ENCODE peak calls at places on chromosomes 6 and 20, in nine cellular contexts. One of them, this sample, is unnamed.

GRCh38 chr20:23608251-23608846 is 2.6 kb upstream of the CST9 start:
- DNase-seq in GM23248: no peak
- DNase-seq in cardiac muscle cell: no peak
- DNase-seq in pancreas: peak; percentile 58
- DNase-seq in fibroblast of lung: no peak
- DNase-seq in H9: peak; percentile 25
- DNase-seq in sigmoid colon: no peak
- DNase-seq in psoas muscle: no peak
- DNase-seq in A673: no peak
- DNase-seq in this sample: no peak

GRCh38 chr6:93848011-93848620 is 428.8 kb upstream of the EPHA7 start:
- DNase-seq in cardiac muscle cell: no peak
- DNase-seq in sigmoid colon: no peak
- DNase-seq in A673: no peak
- DNase-seq in H9: no peak
- DNase-seq in pancreas: no peak
- DNase-seq in fibroblast of lung: no peak
- DNase-seq in psoas muscle: no peak
- DNase-seq in GM23248: no peak
- DNase-seq in this sample: no peak

GRCh38 chr6:158707826-158708225 is 58.0 kb downstream of the SYTL3 start:
- DNase-seq in H9: no peak
- DNase-seq in sigmoid colon: peak; percentile 61
- DNase-seq in A673: no peak
- DNase-seq in psoas muscle: no peak
- DNase-seq in pancreas: no peak
- DNase-seq in fibroblast of lung: peak; percentile 70
- DNase-seq in GM23248: no peak
- DNase-seq in cardiac muscle cell: peak; percentile 27
- DNase-seq in this sample: no peak

GRCh38 chr6:126914172-126914571 is 204.3 kb upstream of the RSPO3 start:
- DNase-seq in H9: no peak
- DNase-seq in A673: no peak
- DNase-seq in cardiac muscle cell: no peak
- DNase-seq in psoas muscle: no peak
- DNase-seq in fibroblast of lung: no peak
- DNase-seq in sigmoid colon: no peak
- DNase-seq in GM23248: no peak
- DNase-seq in pancreas: no peak
- DNase-seq in this sample: no peak

GRCh38 chr6:4287811-4288244 is 152.5 kb upstream of the ECI2 start:
- DNase-seq in sigmoid colon: no peak
- DNase-seq in cardiac muscle cell: no peak
- DNase-seq in fibroblast of lung: no peak
- DNase-seq in pancreas: no peak
- DNase-seq in GM23248: no peak
- DNase-seq in A673: peak; percentile 9
- DNase-seq in psoas muscle: no peak
- DNase-seq in H9: no peak
- DNase-seq in this sample: no peak

GRCh38 chr6:142716097-142716496 is 228.9 kb downstream of the HIVEP2 start:
- DNase-seq in fibroblast of lung: no peak
- DNase-seq in psoas muscle: no peak
- DNase-seq in H9: peak; percentile 36
- DNase-seq in GM23248: no peak
- DNase-seq in A673: peak; percentile 9
- DNase-seq in cardiac muscle cell: no peak
- DNase-seq in pancreas: no peak
- DNase-seq in sigmoid colon: no peak
- DNase-seq in this sample: no peak

GRCh38 chr6:120116343-120116742 is 766.8 kb upstream of the MAN1A1 start:
- DNase-seq in A673: no peak
- DNase-seq in GM23248: no peak
- DNase-seq in sigmoid colon: no peak
- DNase-seq in fibroblast of lung: no peak
- DNase-seq in H9: no peak
- DNase-seq in pancreas: no peak
- DNase-seq in psoas muscle: no peak
- DNase-seq in cardiac muscle cell: no peak
- DNase-seq in this sample: no peak

GRCh38 chr6:3977875-3978711 is 100.8 kb downstream of the FAM217A start:
- DNase-seq in H9: peak; percentile 65
- DNase-seq in cardiac muscle cell: peak; percentile 91
- DNase-seq in A673: peak; percentile 93
- DNase-seq in psoas muscle: peak; percentile 30
- DNase-seq in fibroblast of lung: peak; percentile 91
- DNase-seq in GM23248: peak; percentile 91
- DNase-seq in pancreas: no peak
- DNase-seq in sigmoid colon: peak; percentile 68
- DNase-seq in this sample: peak; percentile 74

GRCh38 chr6:43715056-43715788 is 27.6 kb upstream of the MRPS18A start:
- DNase-seq in fibroblast of lung: no peak
- DNase-seq in GM23248: no peak
- DNase-seq in sigmoid colon: peak; percentile 25
- DNase-seq in A673: no peak
- DNase-seq in psoas muscle: no peak
- DNase-seq in cardiac muscle cell: no peak
- DNase-seq in H9: no peak
- DNase-seq in pancreas: no peak
- DNase-seq in this sample: no peak

GRCh38 chr6:43714311-43715055 is 26.9 kb upstream of the MRPS18A start:
- DNase-seq in fibroblast of lung: peak; percentile 54
- DNase-seq in sigmoid colon: peak; percentile 66
- DNase-seq in pancreas: no peak
- DNase-seq in psoas muscle: peak; percentile 53
- DNase-seq in A673: peak; percentile 84
- DNase-seq in H9: no peak
- DNase-seq in cardiac muscle cell: peak; percentile 83
- DNase-seq in GM23248: peak; percentile 33
- DNase-seq in this sample: no peak

GRCh38 chr6:43717389-43717788 is 29.8 kb upstream of the MRPS18A start:
- DNase-seq in GM23248: no peak
- DNase-seq in sigmoid colon: no peak
- DNase-seq in pancreas: no peak
- DNase-seq in fibroblast of lung: no peak
- DNase-seq in cardiac muscle cell: no peak
- DNase-seq in A673: no peak
- DNase-seq in H9: no peak
- DNase-seq in psoas muscle: no peak
- DNase-seq in this sample: no peak

GRCh38 chr6:43717822-43718221 is 30.2 kb upstream of the MRPS18A start:
- DNase-seq in psoas muscle: peak; percentile 77
- DNase-seq in sigmoid colon: peak; percentile 78
- DNase-seq in H9: no peak
- DNase-seq in cardiac muscle cell: no peak
- DNase-seq in GM23248: no peak
- DNase-seq in fibroblast of lung: no peak
- DNase-seq in A673: no peak
- DNase-seq in pancreas: no peak
- DNase-seq in this sample: no peak

DNA sequence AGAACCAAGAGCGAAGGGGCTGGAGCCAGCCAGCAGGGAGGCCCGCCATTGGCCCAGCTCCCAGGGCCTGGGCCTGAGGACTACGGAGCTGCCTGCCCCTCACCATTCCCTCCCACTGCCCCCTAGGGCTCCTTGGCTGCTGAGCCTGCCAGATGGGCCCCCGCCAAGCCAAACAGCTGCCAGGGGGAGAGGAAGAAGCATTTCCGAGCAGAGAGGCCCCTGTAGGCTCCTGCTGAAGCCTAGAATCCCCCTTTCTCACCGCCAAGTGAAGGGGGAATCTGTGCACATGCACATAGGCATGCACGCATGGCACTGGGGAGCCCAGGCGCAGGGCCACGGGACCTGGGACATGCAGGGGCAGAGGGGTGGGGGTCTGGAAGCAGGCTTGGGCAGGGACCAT is 28.5 kb upstream of the MRPS18A start:
- DNase-seq in H9: no peak
- DNase-seq in A673: peak; percentile 61
- DNase-seq in sigmoid colon: peak; percentile 62
- DNase-seq in GM23248: no peak
- DNase-seq in cardiac muscle cell: peak; percentile 89
- DNase-seq in pancreas: no peak
- DNase-seq in psoas muscle: peak; percentile 48
- DNase-seq in fibroblast of lung: peak; percentile 28
- DNase-seq in this sample: no peak
- H3K27ac ChIP-seq in H9: no peak overlapping the region
- H3K27ac ChIP-seq in A673: peak overlapping the region; percentile 74
- H3K27ac ChIP-seq in sigmoid colon: no peak overlapping the region
- H3K27ac ChIP-seq in GM23248: no peak overlapping the region
- H3K27ac ChIP-seq in cardiac muscle cell: no peak overlapping the region
- H3K27ac ChIP-seq in pancreas: no peak overlapping the region
- H3K27ac ChIP-seq in psoas muscle: no peak overlapping the region
- H3K27ac ChIP-seq in fibroblast of lung: no peak overlapping the region
- H3K27ac ChIP-seq in this sample: no peak overlapping the region

GRCh38 chr20:40493551-40493950 is 195.5 kb downstream of the MAFB start:
- DNase-seq in fibroblast of lung: peak; percentile 20
- DNase-seq in GM23248: peak; percentile 86
- DNase-seq in A673: no peak
- DNase-seq in sigmoid colon: no peak
- DNase-seq in cardiac muscle cell: no peak
- DNase-seq in psoas muscle: no peak
- DNase-seq in H9: no peak
- DNase-seq in pancreas: no peak
- DNase-seq in this sample: peak; percentile 28

GRCh38 chr20:40488401-40488800 is 200.6 kb downstream of the MAFB start:
- DNase-seq in sigmoid colon: no peak
- DNase-seq in psoas muscle: no peak
- DNase-seq in H9: no peak
- DNase-seq in fibroblast of lung: no peak
- DNase-seq in cardiac muscle cell: no peak
- DNase-seq in A673: no peak
- DNase-seq in GM23248: peak; percentile 67
- DNase-seq in pancreas: no peak
- DNase-seq in this sample: no peak

GRCh38 chr20:40494238-40494637 is 194.8 kb downstream of the MAFB start:
- DNase-seq in cardiac muscle cell: no peak
- DNase-seq in H9: no peak
- DNase-seq in A673: no peak
- DNase-seq in pancreas: no peak
- DNase-seq in sigmoid colon: peak; percentile 75
- DNase-seq in GM23248: no peak
- DNase-seq in fibroblast of lung: no peak
- DNase-seq in psoas muscle: peak; percentile 33
- DNase-seq in this sample: no peak

GRCh38 chr20:40489886-40490285 is 199.2 kb downstream of the MAFB start:
- DNase-seq in pancreas: no peak
- DNase-seq in sigmoid colon: no peak
- DNase-seq in GM23248: peak; percentile 87
- DNase-seq in fibroblast of lung: peak; percentile 59
- DNase-seq in A673: no peak
- DNase-seq in psoas muscle: no peak
- DNase-seq in cardiac muscle cell: peak; percentile 65
- DNase-seq in H9: no peak
- DNase-seq in this sample: no peak

DNA sequence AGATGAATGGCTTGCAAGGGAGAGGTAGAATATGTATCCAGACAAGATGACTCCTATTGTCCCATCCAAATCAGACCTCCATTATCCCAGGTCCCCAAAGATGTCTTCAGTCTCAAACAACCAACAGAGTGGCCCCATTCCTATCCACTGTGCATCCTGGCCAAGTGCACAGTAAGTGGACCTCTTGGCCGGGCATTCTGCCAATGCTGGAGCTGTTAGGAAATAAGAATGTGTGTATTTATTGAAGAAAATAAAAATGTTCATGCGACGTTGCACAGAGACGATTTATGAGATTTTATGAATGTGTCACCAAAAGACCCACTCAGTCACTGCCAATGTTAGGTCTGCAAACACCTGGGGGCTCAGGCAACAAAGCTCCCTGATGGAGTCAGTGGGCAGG is 196.0 kb downstream of the MAFB start:
- DNase-seq in cardiac muscle cell: peak; percentile 85
- DNase-seq in GM23248: peak; percentile 72
- DNase-seq in fibroblast of lung: peak; percentile 32
- DNase-seq in H9: no peak
- DNase-seq in psoas muscle: peak; percentile 36
- DNase-seq in sigmoid colon: peak; percentile 82
- DNase-seq in pancreas: no peak
- DNase-seq in A673: peak; percentile 14
- DNase-seq in this sample: no peak
- H3K4me1 ChIP-seq in cardiac muscle cell: no peaks in the 10 kb centered on the region
- H3K4me1 ChIP-seq in GM23248: peaks cover 34% of the 10 kb centered on the region
- H3K4me1 ChIP-seq in fibroblast of lung: no peaks in the 10 kb centered on the region
- H3K4me1 ChIP-seq in H9: no peaks in the 10 kb centered on the region
- H3K4me1 ChIP-seq in psoas muscle: no peaks in the 10 kb centered on the region
- H3K4me1 ChIP-seq in sigmoid colon: no peaks in the 10 kb centered on the region
- H3K4me1 ChIP-seq in pancreas: no peaks in the 10 kb centered on the region
- H3K4me1 ChIP-seq in A673: no peaks in the 10 kb centered on the region
- H3K4me1 ChIP-seq in this sample: no peaks in the 10 kb centered on the region

GRCh38 chr20:59938696-59939051 is 1.4 kb downstream of the PPP1R3D start:
- DNase-seq in cardiac muscle cell: no peak
- DNase-seq in pancreas: no peak
- DNase-seq in H9: no peak
- DNase-seq in GM23248: peak; percentile 82
- DNase-seq in fibroblast of lung: no peak
- DNase-seq in A673: no peak
- DNase-seq in psoas muscle: peak; percentile 76
- DNase-seq in sigmoid colon: peak; percentile 75
- DNase-seq in this sample: no peak

GRCh38 chr20:59938221-59938620 is 1.9 kb downstream of the PPP1R3D start:
- DNase-seq in sigmoid colon: no peak
- DNase-seq in fibroblast of lung: peak; percentile 50
- DNase-seq in psoas muscle: no peak
- DNase-seq in A673: no peak
- DNase-seq in cardiac muscle cell: no peak
- DNase-seq in pancreas: no peak
- DNase-seq in GM23248: peak; percentile 88
- DNase-seq in H9: no peak
- DNase-seq in this sample: no peak

GRCh38 chr20:59935457-59936185 is 2.2 kb upstream of the SYCP2 start:
- DNase-seq in pancreas: no peak
- DNase-seq in fibroblast of lung: no peak
- DNase-seq in sigmoid colon: no peak
- DNase-seq in cardiac muscle cell: no peak
- DNase-seq in GM23248: no peak
- DNase-seq in H9: no peak
- DNase-seq in A673: no peak
- DNase-seq in psoas muscle: no peak
- DNase-seq in this sample: no peak

GRCh38 chr20:59937150-59937549 is 3.0 kb downstream of the PPP1R3D start:
- DNase-seq in fibroblast of lung: no peak
- DNase-seq in sigmoid colon: no peak
- DNase-seq in H9: no peak
- DNase-seq in GM23248: peak; percentile 44
- DNase-seq in cardiac muscle cell: peak; percentile 32
- DNase-seq in psoas muscle: no peak
- DNase-seq in A673: no peak
- DNase-seq in pancreas: no peak
- DNase-seq in this sample: no peak

GRCh38 chr20:59936409-59936808 is 3.0 kb upstream of the SYCP2 start:
- DNase-seq in fibroblast of lung: no peak
- DNase-seq in H9: no peak
- DNase-seq in A673: no peak
- DNase-seq in pancreas: no peak
- DNase-seq in GM23248: no peak
- DNase-seq in psoas muscle: no peak
- DNase-seq in cardiac muscle cell: no peak
- DNase-seq in sigmoid colon: no peak
- DNase-seq in this sample: no peak
- H3K27ac ChIP-seq in fibroblast of lung: no peak overlapping the region
- H3K27ac ChIP-seq in H9: no peak overlapping the region
- H3K27ac ChIP-seq in A673: no peak overlapping the region
- H3K27ac ChIP-seq in pancreas: no peak overlapping the region
- H3K27ac ChIP-seq in GM23248: no peak overlapping the region
- H3K27ac ChIP-seq in psoas muscle: peak overlapping the region; percentile 96
- H3K27ac ChIP-seq in cardiac muscle cell: no peak overlapping the region
- H3K27ac ChIP-seq in sigmoid colon: no peak overlapping the region
- H3K27ac ChIP-seq in this sample: no peak overlapping the region

DNA sequence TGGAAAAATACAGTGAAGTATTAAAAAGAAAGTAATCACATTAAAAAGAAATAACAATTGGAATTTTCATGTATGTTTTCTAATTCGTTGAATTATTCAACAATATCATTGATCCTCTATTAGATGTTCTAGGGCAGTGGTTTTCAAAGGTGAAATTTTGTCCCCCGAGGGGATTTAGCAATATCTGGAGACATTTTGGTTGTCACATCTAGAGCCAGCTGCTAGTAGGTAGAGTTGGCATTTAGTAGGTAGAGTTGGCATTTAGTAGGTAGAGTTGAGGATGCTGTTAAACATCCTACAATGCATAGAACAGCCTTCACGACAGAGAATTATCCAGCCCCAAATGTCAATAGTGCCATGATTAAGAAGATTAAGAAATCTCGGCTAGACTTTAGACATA is 173.7 kb downstream of the BCAS1 start:
- DNase-seq in psoas muscle: no peak
- DNase-seq in fibroblast of lung: no peak
- DNase-seq in GM23248: no peak
- DNase-seq in H9: no peak
- DNase-seq in A673: no peak
- DNase-seq in cardiac muscle cell: no peak
- DNase-seq in pancreas: no peak
- DNase-seq in sigmoid colon: no peak
- DNase-seq in this sample: no peak
- H3K4me1 ChIP-seq in psoas muscle: peaks cover 14% of the 10 kb centered on the region
- H3K4me1 ChIP-seq in fibroblast of lung: peaks cover 19% of the 10 kb centered on the region
- H3K4me1 ChIP-seq in GM23248: peaks cover 41% of the 10 kb centered on the region
- H3K4me1 ChIP-seq in H9: peaks cover 15% of the 10 kb centered on the region
- H3K4me1 ChIP-seq in A673: peaks cover 44% of the 10 kb centered on the region
- H3K4me1 ChIP-seq in cardiac muscle cell: peaks cover 18% of the 10 kb centered on the region
- H3K4me1 ChIP-seq in pancreas: peaks cover 21% of the 10 kb centered on the region
- H3K4me1 ChIP-seq in sigmoid colon: peaks cover 29% of the 10 kb centered on the region
- H3K4me1 ChIP-seq in this sample: peaks cover 6% of the 10 kb centered on the region